ENCODE peak calls at places on chromosomes 11 and 22, in eight cellular contexts. J is sigmoid colon, W is body of pancreas, D is A549, F is spleen, O is tibial nerve, U is right lobe of liver, K is thyroid gland. M is an unnamed sample. For H3K4me1, the result is how much of the 10 kb centered on the place peaks cover.

GRCh38 chr22:17772249-17772962 is 1.9 kb downstream of the BID start:
- DNase-seq in D (no peak), F (peak), U (peak), W (no peak), K (no peak), J (peak), O (no peak), M (no peak)

GRCh38 chr11:101706541-101706940 is 122.7 kb upstream of the TRPC6 start:
- DNase-seq in U (no peak), F (no peak), O (no peak), W (no peak), K (no peak), J (no peak), D (peak), M (no peak)

GRCh38 chr22:42648368-42649260 is 578 bp downstream of the CYB5R3 start:
- DNase-seq in O (no peak), J (no peak), D (peak), U (peak), F (peak), K (peak), W (peak), M (peak)

GRCh38 chr11:2530131-2530854 is 85.5 kb downstream of the KCNQ1 start:
- DNase-seq in K (peak), W (peak), F (peak), J (peak), O (no peak), U (peak), D (no peak), M (no peak)

GRCh38 chr22:27673839-27674238 is 127.7 kb downstream of the MN1 start:
- DNase-seq in O (no peak), K (no peak), W (peak), J (no peak), F (peak), D (no peak), U (no peak), M (no peak)

GRCh38 chr11:76639621-76640020 is 30.9 kb downstream of the LRRC32 start:
- DNase-seq in F (no peak), W (no peak), K (no peak), J (peak), D (no peak), O (no peak), U (peak), M (no peak)

GRCh38 chr11:44604171-44604581 is 38.7 kb downstream of the CD82 start:
- DNase-seq in D (no peak), U (no peak), F (no peak), K (peak), O (no peak), W (no peak), J (no peak), M (no peak)

GRCh38 chr11:124481365-124482323 is 36.1 kb upstream of the OR8B8 start:
- DNase-seq in W (no peak), O (no peak), D (peak), U (no peak), F (no peak), K (peak), J (no peak), M (no peak)

GRCh38 chr11:123091541-123091940 is 29.6 kb upstream of the HSPA8 start:
- DNase-seq in J (no peak), U (no peak), W (no peak), K (no peak), O (no peak), D (no peak), F (no peak), M (no peak)

GRCh38 chr11:62073061-62073460 is 50.8 kb upstream of the INCENP start:
- DNase-seq in U (no peak), W (no peak), O (no peak), D (no peak), J (no peak), F (no peak), K (no peak), M (no peak)

GRCh38 chr11:105960252-105961245 is 61.5 kb downstream of the MSANTD4 start:
- DNase-seq in D (no peak), O (no peak), F (no peak), U (no peak), K (no peak), W (no peak), J (no peak), M (no peak)

GRCh38 chr11:118010738-118011461 is 24.7 kb downstream of the IL10RA start:
- DNase-seq in W (no peak), K (no peak), D (no peak), J (peak), U (no peak), O (peak), F (peak), M (peak)

GRCh38 chr11:57379732-57380131 is 1.2 kb downstream of the PRG3 start:
- DNase-seq in K (peak), W (no peak), D (no peak), J (no peak), O (no peak), F (no peak), U (no peak), M (no peak)

GRCh38 chr22:23225724-23226496 is 45.6 kb downstream of the BCR start:
- DNase-seq in O (no peak), D (peak), J (no peak), K (peak), U (no peak), F (peak), W (no peak), M (peak)

GRCh38 chr11:124865902-124866851 is 945 bp downstream of the ROBO3 start:
- DNase-seq in O (no peak), W (peak), U (peak), K (peak), D (peak), F (peak), J (peak), M (peak)

GRCh38 chr11:87298155-87298554 is 260.4 kb downstream of the TMEM135 start:
- DNase-seq in O (no peak), D (no peak), F (no peak), U (no peak), K (no peak), W (no peak), J (no peak), M (no peak)

GRCh38 chr11:132490976-132491375 is 1041.3 kb downstream of the OPCML start:
- DNase-seq in J (peak), U (no peak), K (no peak), D (no peak), W (no peak), O (no peak), F (no peak), M (no peak)

GRCh38 chr11:93983542-93984204 is 37.5 kb upstream of the HEPHL1 start:
- DNase-seq in U (no peak), D (no peak), F (no peak), O (no peak), W (no peak), K (no peak), J (no peak), M (no peak)

GRCh38 chr11:74683279-74683871 is 47.9 kb downstream of the CHRDL2 start:
- DNase-seq in J (peak), K (peak), W (peak), F (peak), D (no peak), U (no peak), O (no peak), M (peak)

GRCh38 chr22:37661160-37661924 is 2.8 kb downstream of the PDXP start:
- DNase-seq in J (no peak), W (no peak), K (no peak), U (no peak), F (no peak), O (no peak), D (no peak), M (no peak)

GRCh38 chr11:28756977-28757376 is 648.8 kb downstream of the METTL15 start:
- DNase-seq in D (no peak), W (no peak), U (no peak), F (no peak), J (no peak), O (no peak), K (no peak), M (no peak)

GRCh38 chr11:62306227-62306626 is 7.4 kb upstream of the SCGB1D4 start:
- DNase-seq in K (peak), J (no peak), W (no peak), D (no peak), F (no peak), O (no peak), U (no peak), M (no peak)

GRCh38 chr11:46346886-46347636 is at the start of gene DGKZ:
- DNase-seq in O (peak), F (peak), U (peak), J (peak), D (peak), W (peak), K (peak), M (peak)

GRCh38 chr11:105489431-105489830 is 120.4 kb upstream of the GRIA4 start:
- DNase-seq in K (peak), F (no peak), O (no peak), W (peak), D (no peak), U (no peak), J (no peak), M (no peak)

GRCh38 chr11:66183581-66184048 is 84.8 kb upstream of the RAB1B start:
- DNase-seq in O (no peak), W (no peak), U (no peak), F (no peak), D (no peak), K (peak), J (no peak), M (no peak)

GRCh38 chr11:21374381-21374780 is 705.0 kb downstream of the NELL1 start:
- DNase-seq in O (no peak), K (no peak), W (no peak), F (no peak), D (no peak), U (no peak), J (no peak), M (no peak)

GRCh38 chr22:47281126-47282106 is 519.0 kb downstream of the TBC1D22A start:
- DNase-seq in O (no peak), F (no peak), D (peak), J (no peak), W (no peak), U (no peak), K (peak), M (no peak)

GRCh38 chr11:117313828-117314768 is 2.0 kb downstream of the BACE1 start:
- DNase-seq in U (no peak), D (no peak), J (peak), W (peak), F (peak), O (no peak), K (no peak), M (no peak)

GRCh38 chr22:36564422-36565151 is 35.6 kb upstream of the EIF3D start:
- DNase-seq in F (no peak), O (no peak), U (no peak), W (no peak), J (no peak), K (no peak), D (no peak), M (no peak)

GRCh38 chr11:69636512-69636866 is 4.5 kb upstream of the CCND1 start:
- DNase-seq in O (peak), D (peak), U (peak), F (no peak), K (peak), W (peak), J (peak), M (peak)

GRCh38 chr11:57290288-57290687 is 34.5 kb downstream of the TNKS1BP1 start:
- DNase-seq in K (no peak), U (no peak), J (no peak), D (no peak), W (no peak), F (no peak), O (no peak), M (no peak)

GRCh38 chr11:111550258-111550657 is 9.7 kb downstream of the LAYN start:
- DNase-seq in U (no peak), K (no peak), D (no peak), F (no peak), J (no peak), O (no peak), W (no peak), M (no peak)

GRCh38 chr11:131904756-131905155 is 534.3 kb downstream of the NTM start:
- DNase-seq in O (no peak), J (no peak), D (no peak), U (no peak), W (no peak), K (no peak), F (no peak), M (no peak)

GRCh38 chr11:102886999-102887398 is 12.2 kb upstream of the MMP12 start:
- DNase-seq in O (peak), J (no peak), K (no peak), D (no peak), U (no peak), W (no peak), F (no peak), M (no peak)

GRCh38 chr22:17931400-17931825 is 92.9 kb downstream of the MICAL3 start:
- DNase-seq in O (no peak), K (peak), W (peak), J (no peak), U (peak), D (no peak), F (no peak), M (peak)

GRCh38 chr11:2776351-2777061 is 76.7 kb upstream of the KCNQ1OT1 start:
- DNase-seq in K (peak), J (peak), F (peak), D (no peak), O (no peak), W (no peak), U (peak), M (peak)

GRCh38 chr22:30308518-30309230 is 18.1 kb downstream of the TBC1D10A start:
- DNase-seq in D (no peak), F (no peak), O (no peak), U (no peak), J (peak), W (peak), K (no peak), M (no peak)

GRCh38 chr11:27717377-27717776 is 17.1 kb upstream of the BDNF start:
- DNase-seq in O (no peak), J (no peak), W (no peak), F (no peak), K (no peak), D (peak), U (no peak), M (no peak)

GRCh38 chr11:36312593-36312990 is 16.5 kb downstream of the PRR5L start:
- DNase-seq in K (no peak), U (no peak), D (no peak), F (no peak), W (no peak), J (no peak), O (no peak), M (no peak)

GRCh38 chr11:8722156-8722555 is 39.6 kb downstream of the RPL27A start:
- DNase-seq in F (no peak), W (no peak), D (no peak), O (no peak), U (no peak), K (peak), J (peak), M (no peak)

GRCh38 chr11:8720868-8721739 is 38.5 kb downstream of the RPL27A start:
- DNase-seq in K (peak), D (no peak), W (peak), J (no peak), F (no peak), O (no peak), U (no peak), M (peak)

GRCh38 chr11:8719260-8720190 is 36.9 kb downstream of the RPL27A start:
- DNase-seq in D (peak), O (peak), J (peak), W (peak), U (no peak), K (no peak), F (no peak), M (no peak)

GRCh38 chr11:8721740-8722139 is 39.1 kb downstream of the RPL27A start:
- DNase-seq in K (peak), J (no peak), U (no peak), F (no peak), O (no peak), D (no peak), W (no peak), M (no peak)

GRCh38 chr11:8720376-8720775 is 37.8 kb downstream of the RPL27A start:
- DNase-seq in J (no peak), O (no peak), D (no peak), W (no peak), F (no peak), K (no peak), U (no peak), M (peak)
- H3K4me1 ChIP-seq in J (half or more), O (half or more), D (half or more), W (half or more), F (half or more), K (half or more), U (under half), M (half or more)

DNA sequence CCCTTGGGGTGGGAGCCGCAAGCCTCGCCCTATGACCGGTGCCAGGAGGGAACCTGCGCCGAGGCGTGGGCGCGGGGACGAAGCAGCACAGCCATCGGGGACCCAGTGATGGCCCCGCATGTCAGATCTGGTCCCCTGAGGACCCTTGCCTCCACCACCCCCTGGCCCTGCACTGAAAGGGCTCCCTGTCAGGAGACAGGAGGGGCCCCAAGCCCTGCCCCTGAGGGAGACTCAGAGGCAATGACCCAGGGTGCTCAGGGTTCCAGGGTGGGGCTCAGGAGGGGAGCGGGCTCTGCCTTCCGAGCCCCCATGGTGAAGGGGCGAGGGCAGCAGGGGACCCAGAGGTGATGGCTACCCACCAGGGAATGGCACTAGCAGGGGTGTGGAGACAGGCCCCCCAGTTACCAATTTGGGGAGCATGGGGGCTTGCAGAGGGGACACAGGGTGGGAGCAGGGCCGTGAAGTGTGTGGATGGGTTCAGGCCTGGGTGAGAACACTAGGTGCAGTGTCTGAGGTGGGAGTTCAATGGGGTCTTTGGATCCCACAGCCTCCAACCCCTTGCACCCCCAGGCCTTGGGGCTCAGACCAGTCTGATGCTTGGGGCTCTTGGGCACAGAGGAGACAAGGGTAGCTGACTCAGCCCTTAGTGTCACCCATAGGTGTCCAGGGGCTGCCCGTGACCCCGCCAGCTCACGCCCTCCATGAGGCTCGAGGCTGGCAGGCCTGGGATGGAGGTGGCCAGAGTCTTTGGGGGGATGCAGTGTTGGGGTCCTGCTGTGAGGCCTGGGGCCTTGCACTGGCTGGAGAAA is 499 bp downstream of the LRRC56 start:
- DNase-seq in D (no peak), K (no peak), U (no peak), F (no peak), O (no peak), J (peak), W (peak), M (no peak)
- TF ChIP-seq POLR2A in D (no peak), K (no peak), U (no peak), F (no peak), O (no peak), J (no peak), W (no peak), M (no peak)

GRCh38 chr22:40224702-40225101 is 47.0 kb downstream of the TNRC6B start:
- DNase-seq in K (no peak), W (no peak), F (no peak), U (no peak), J (no peak), O (no peak), D (no peak), M (no peak)
- H3K4me1 ChIP-seq in K (under half), W (under half), F (half or more), U (under half), J (under half), O (half or more), D (under half), M (half or more)

GRCh38 chr11:73394416-73395296 is 18.5 kb downstream of the RELT start:
- DNase-seq in U (no peak), O (no peak), K (no peak), D (no peak), J (peak), F (peak), W (no peak), M (no peak)
- TF ChIP-seq POLR2A in U (no peak), O (no peak), K (no peak), D (no peak), J (no peak), F (no peak), W (no peak), M (no peak)